ENCODE peak calls at places on chromosome 11, in ten cellular contexts. S is sigmoid colon, H is uterus, C is Peyer's patch, F is GM12891, U is ovary, V is A549, E is heart left ventricle, R is HepG2, Z is HCT116. N is an unnamed sample.

GRCh38 chr11:123903932-123904331 is 2.0 kb downstream of the OR8D4 start:
- DNase-seq in S (no peak), H (no peak), C (no peak), F (no peak), U (no peak), V (no peak), E (no peak), R (no peak), Z (no peak), N (no peak)

GRCh38 chr11:128417607-128418324 is 169.6 kb downstream of the ETS1 start:
- DNase-seq in S (no peak), H (no peak), C (no peak), F (no peak), U (no peak), V (no peak), E (peak), R (no peak), Z (no peak), N (no peak)

GRCh38 chr11:47259178-47259977 is 1.6 kb downstream of the NR1H3 start:
- DNase-seq in S (no peak), H (no peak), C (no peak), F (no peak), U (no peak), V (peak), E (peak), R (peak), Z (no peak), N (peak)

GRCh38 chr11:70655816-70656215 is 257.5 kb downstream of the CTTN start:
- DNase-seq in S (no peak), H (no peak), C (no peak), F (no peak), U (no peak), V (no peak), E (no peak), R (no peak), Z (no peak), N (no peak)

GRCh38 chr11:69170704-69171103 is 15.0 kb downstream of the SMIM38 start:
- DNase-seq in S (no peak), H (no peak), C (no peak), F (no peak), U (no peak), V (no peak), E (no peak), R (no peak), Z (no peak), N (no peak)

GRCh38 chr11:1834791-1835670 is at the start of gene SYT8:
- DNase-seq in S (no peak), H (no peak), C (no peak), F (no peak), U (no peak), V (no peak), E (no peak), R (no peak), Z (no peak), N (no peak)

GRCh38 chr11:110772863-110773262 is 60.6 kb upstream of the ARHGAP20 start:
- DNase-seq in S (no peak), H (no peak), C (no peak), F (no peak), U (no peak), V (no peak), E (no peak), R (no peak), Z (no peak), N (no peak)

GRCh38 chr11:1929621-1930447 is 10.3 kb downstream of the TNNT3 start:
- DNase-seq in S (no peak), H (peak), C (peak), F (no peak), U (no peak), V (no peak), E (no peak), R (no peak), Z (no peak), N (no peak)

GRCh38 chr11:123560001-123560400 is 94.4 kb downstream of the SCN3B start:
- DNase-seq in S (peak), H (peak), C (no peak), F (no peak), U (peak), V (no peak), E (peak), R (no peak), Z (no peak), N (no peak)

GRCh38 chr11:11972148-11972547 is 36.3 kb downstream of the DKK3 start:
- DNase-seq in S (no peak), H (no peak), C (no peak), F (no peak), U (no peak), V (no peak), E (no peak), R (no peak), Z (no peak), N (no peak)

GRCh38 chr11:47257518-47258316 is at the start of gene NR1H3:
- DNase-seq in S (peak), H (peak), C (peak), F (no peak), U (peak), V (peak), E (peak), R (peak), Z (no peak), N (peak)

GRCh38 chr11:12981879-12982531 is 27.1 kb upstream of the RASSF10 start:
- DNase-seq in S (no peak), H (no peak), C (no peak), F (no peak), U (no peak), V (no peak), E (no peak), R (peak), Z (no peak), N (no peak)

GRCh38 chr11:87879118-87879517 is 296.1 kb downstream of the RAB38 start:
- DNase-seq in S (no peak), H (no peak), C (no peak), F (no peak), U (no peak), V (no peak), E (no peak), R (no peak), Z (no peak), N (no peak)

GRCh38 chr11:114984611-114985163 is 306.4 kb downstream of the NXPE2 start:
- DNase-seq in S (no peak), H (no peak), C (no peak), F (no peak), U (no peak), V (no peak), E (no peak), R (no peak), Z (no peak), N (no peak)

GRCh38 chr11:75577198-75577597 is 15.1 kb downstream of the SERPINH1 start:
- DNase-seq in S (no peak), H (peak), C (no peak), F (no peak), U (peak), V (peak), E (no peak), R (no peak), Z (no peak), N (peak)

GRCh38 chr11:46278387-46279173 is 1.1 kb downstream of the CREB3L1 start:
- DNase-seq in S (peak), H (peak), C (peak), F (no peak), U (peak), V (no peak), E (peak), R (no peak), Z (no peak), N (peak)

GRCh38 chr11:102438311-102439062 is 14.1 kb downstream of the TMEM123 start:
- DNase-seq in S (no peak), H (no peak), C (no peak), F (no peak), U (peak), V (no peak), E (no peak), R (peak), Z (no peak), N (no peak)

GRCh38 chr11:124879229-124879998 is 14.2 kb downstream of the ROBO3 start:
- DNase-seq in S (peak), H (no peak), C (no peak), F (no peak), U (no peak), V (no peak), E (peak), R (no peak), Z (no peak), N (no peak)

GRCh38 chr11:57325735-57326048 is 940 bp upstream of the TNKS1BP1 start:
- DNase-seq in S (peak), H (no peak), C (peak), F (no peak), U (no peak), V (peak), E (peak), R (no peak), Z (no peak), N (peak)

GRCh38 chr11:112590778-112591177 is 330.1 kb upstream of the PLET1 start:
- DNase-seq in S (no peak), H (peak), C (no peak), F (no peak), U (no peak), V (no peak), E (no peak), R (no peak), Z (no peak), N (no peak)

GRCh38 chr11:35930466-35930865 is 13.4 kb upstream of the LDLRAD3 start:
- DNase-seq in S (no peak), H (no peak), C (no peak), F (no peak), U (no peak), V (no peak), E (no peak), R (no peak), Z (no peak), N (no peak)

GRCh38 chr11:61834278-61835004 is 6.3 kb downstream of the FADS2 start:
- DNase-seq in S (no peak), H (peak), C (no peak), F (peak), U (no peak), V (no peak), E (peak), R (no peak), Z (no peak), N (no peak)

GRCh38 chr11:45266693-45267451 is 19.3 kb downstream of the SYT13 start:
- DNase-seq in S (no peak), H (no peak), C (peak), F (no peak), U (no peak), V (no peak), E (no peak), R (peak), Z (no peak), N (no peak)

GRCh38 chr11:67271548-67272284 is 5.4 kb downstream of the GRK2 start:
- DNase-seq in S (peak), H (no peak), C (peak), F (no peak), U (peak), V (no peak), E (peak), R (no peak), Z (no peak), N (no peak)

GRCh38 chr11:8257003-8257664 is 6.5 kb downstream of the LMO1 start:
- DNase-seq in S (peak), H (no peak), C (peak), F (no peak), U (no peak), V (no peak), E (no peak), R (no peak), Z (no peak), N (no peak)

GRCh38 chr11:115916596-115916995 is 412.4 kb upstream of the CADM1 start:
- DNase-seq in S (no peak), H (no peak), C (no peak), F (no peak), U (no peak), V (no peak), E (no peak), R (no peak), Z (no peak), N (no peak)

GRCh38 chr11:45252134-45252856 is 33.8 kb downstream of the SYT13 start:
- DNase-seq in S (no peak), H (no peak), C (peak), F (peak), U (no peak), V (peak), E (peak), R (peak), Z (peak), N (peak)

GRCh38 chr11:86876716-86877234 is 76.4 kb downstream of the PRSS23 start:
- DNase-seq in S (no peak), H (no peak), C (no peak), F (no peak), U (no peak), V (no peak), E (no peak), R (no peak), Z (no peak), N (no peak)

GRCh38 chr11:116835791-116836647 is 1.4 kb downstream of the APOA1 start:
- DNase-seq in S (peak), H (peak), C (peak), F (peak), U (peak), V (peak), E (peak), R (peak), Z (peak), N (no peak)

GRCh38 chr11:40716344-40717178 is 742.9 kb downstream of the LRRC4C start:
- DNase-seq in S (no peak), H (no peak), C (no peak), F (no peak), U (no peak), V (no peak), E (no peak), R (no peak), Z (no peak), N (no peak)

GRCh38 chr11:78946945-78947914 is 372.6 kb upstream of the NARS2 start:
- DNase-seq in S (peak), H (peak), C (no peak), F (no peak), U (no peak), V (no peak), E (no peak), R (peak), Z (no peak), N (no peak)

GRCh38 chr11:35321532-35322320 is 97.6 kb downstream of the SLC1A2 start:
- DNase-seq in S (no peak), H (no peak), C (no peak), F (no peak), U (no peak), V (no peak), E (peak), R (no peak), Z (no peak), N (no peak)

GRCh38 chr11:40140560-40140959 is 1318.9 kb downstream of the LRRC4C start:
- DNase-seq in S (no peak), H (no peak), C (no peak), F (no peak), U (no peak), V (no peak), E (no peak), R (no peak), Z (no peak), N (no peak)

DNA sequence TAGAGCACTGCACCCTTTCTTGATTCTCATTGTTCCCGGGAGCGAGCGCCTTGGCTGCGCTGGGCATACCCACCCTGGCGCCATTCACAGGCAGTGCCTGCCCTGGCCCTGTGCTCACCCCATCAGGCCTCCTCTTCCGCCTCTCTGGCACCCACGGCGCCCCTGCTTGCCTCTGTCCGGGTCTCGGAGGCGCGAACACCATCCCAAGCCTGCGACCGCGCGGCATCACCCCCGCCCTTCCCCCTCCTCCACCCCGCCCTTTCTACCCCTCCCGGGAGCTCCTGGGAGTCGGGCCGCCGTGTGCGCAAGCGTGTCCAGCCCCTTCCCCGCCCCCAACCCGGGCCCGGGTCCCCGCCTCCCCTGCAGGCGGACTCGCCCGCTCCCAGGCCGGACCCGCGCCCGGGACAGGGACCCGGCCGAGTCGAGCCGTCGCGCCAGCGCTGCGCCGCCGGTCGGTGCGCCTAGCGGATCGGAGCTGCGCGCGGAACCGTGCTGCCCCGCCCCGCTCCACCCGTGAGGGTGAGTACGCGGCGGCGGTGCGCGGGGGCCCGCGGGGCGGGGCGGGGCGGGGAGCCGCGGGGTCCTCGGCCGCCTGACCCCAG is at the start of gene ST3GAL4:
- DNase-seq in S (peak), H (peak), C (peak), F (peak), U (peak), V (peak), E (peak), R (peak), Z (no peak), N (peak)
- TF ChIP-seq POLR2A in S (no peak), H (peak), C (no peak), F (no peak), U (peak), V (peak), E (no peak), R (peak), Z (peak), N (peak)

DNA sequence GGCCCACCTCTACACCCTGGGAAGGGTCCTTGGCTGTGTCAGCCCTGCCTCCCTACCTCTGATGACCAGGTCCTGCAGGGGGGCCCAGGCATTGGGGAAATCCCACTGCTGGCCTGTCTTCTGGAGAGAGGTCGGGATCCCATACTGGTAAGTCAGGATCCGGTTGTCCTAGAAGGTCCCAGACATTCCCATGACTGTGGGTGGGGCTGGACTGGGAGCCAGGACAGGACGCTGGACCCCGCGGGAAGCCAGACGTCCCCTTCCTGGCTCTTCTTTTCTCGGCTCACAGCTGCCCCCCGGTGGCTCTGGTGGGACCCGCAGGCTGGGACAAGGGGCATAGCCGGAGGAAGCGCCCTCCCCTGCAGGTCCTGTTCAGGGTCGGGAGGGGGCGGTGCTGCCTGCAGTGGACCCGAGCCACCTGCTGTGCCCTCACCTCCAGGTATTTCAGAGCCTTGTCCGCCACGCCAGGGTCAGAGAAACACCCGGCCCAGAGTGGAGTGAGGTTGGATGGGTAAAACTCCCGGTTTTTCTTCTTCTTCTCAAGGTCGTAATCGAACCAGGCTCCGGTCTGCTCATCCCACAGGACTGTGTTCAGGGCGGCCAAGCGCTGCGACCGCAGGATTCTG is 20.0 kb downstream of the TREH start:
- DNase-seq in S (peak), H (peak), C (peak), F (peak), U (peak), V (peak), E (peak), R (peak), Z (peak), N (peak)
- TF ChIP-seq POLR2A in S (no peak), H (peak), C (no peak), F (no peak), U (no peak), V (no peak), E (no peak), R (no peak), Z (no peak), N (no peak)

GRCh38 chr11:72041364-72042058 is 38.8 kb downstream of the NUMA1 start:
- DNase-seq in S (peak), H (peak), C (peak), F (no peak), U (peak), V (peak), E (peak), R (peak), Z (peak), N (peak)

GRCh38 chr11:72042059-72042425 is 38.3 kb downstream of the NUMA1 start:
- DNase-seq in S (no peak), H (no peak), C (no peak), F (no peak), U (no peak), V (no peak), E (no peak), R (no peak), Z (no peak), N (no peak)

GRCh38 chr11:72039108-72039850 is 40.6 kb downstream of the IL18BP start:
- DNase-seq in S (no peak), H (peak), C (peak), F (no peak), U (peak), V (no peak), E (no peak), R (no peak), Z (no peak), N (no peak)

GRCh38 chr11:72038491-72038890 is 39.8 kb downstream of the IL18BP start:
- DNase-seq in S (peak), H (peak), C (peak), F (no peak), U (peak), V (no peak), E (peak), R (no peak), Z (no peak), N (no peak)

GRCh38 chr11:72040497-72041363 is 39.6 kb downstream of the NUMA1 start:
- DNase-seq in S (peak), H (peak), C (peak), F (no peak), U (peak), V (peak), E (peak), R (peak), Z (peak), N (peak)
- TF ChIP-seq POLR2A in S (peak), H (peak), C (no peak), F (no peak), U (peak), V (no peak), E (no peak), R (peak), Z (no peak), N (no peak)

GRCh38 chr11:269146-269890 is 8.9 kb upstream of the NLRP6 start:
- DNase-seq in S (no peak), H (no peak), C (peak), F (no peak), U (no peak), V (no peak), E (no peak), R (peak), Z (no peak), N (no peak)
- TF ChIP-seq POLR2A in S (no peak), H (no peak), C (no peak), F (no peak), U (no peak), V (no peak), E (no peak), R (no peak), Z (no peak), N (no peak)

GRCh38 chr11:76747428-76747979 is 35.7 kb upstream of the TSKU start:
- DNase-seq in S (no peak), H (no peak), C (no peak), F (no peak), U (no peak), V (no peak), E (no peak), R (no peak), Z (no peak), N (no peak)
- TF ChIP-seq POLR2A in S (no peak), H (no peak), C (no peak), F (no peak), U (no peak), V (no peak), E (no peak), R (no peak), Z (no peak), N (no peak)

N was measured in H54.